ENCODE peak calls at places on chromosomes 12 and 14, in four cellular contexts. Y, F, G and Z are unnamed samples.

GRCh38 chr14:84806627-84807026 is 723.3 kb upstream of the FLRT2 start:
- DNase-seq in G (no peak), Y (no peak), F (no peak), Z (no peak)

GRCh38 chr12:124191024-124191359 is 103.9 kb upstream of the RFLNA start:
- DNase-seq in G (no peak), F (no peak), Y (no peak), Z (no peak)

GRCh38 chr12:119176267-119177055 is 2.3 kb upstream of the HSPB8 start:
- DNase-seq in Y (no peak), G (no peak), F (no peak), Z (no peak)

GRCh38 chr12:101935769-101936741 is 58.7 kb downstream of the DRAM1 start:
- DNase-seq in G (no peak), F (peak; percentile 12), Y (no peak), Z (peak; percentile 52)

GRCh38 chr14:33836203-33836894 is 114.5 kb downstream of the EGLN3 start:
- DNase-seq in Y (peak; percentile 62), G (no peak), F (no peak), Z (no peak)

GRCh38 chr12:2902287-2902880 is 11.7 kb downstream of the TULP3 start:
- DNase-seq in F (no peak), G (no peak), Y (peak; percentile 99), Z (no peak)

GRCh38 chr12:104974626-104975290 is 11.4 kb upstream of the NOPCHAP1 start:
- DNase-seq in F (no peak), G (no peak), Y (no peak), Z (no peak)

GRCh38 chr12:1350934-1351240 is 243.5 kb downstream of the FBXL14 start:
- DNase-seq in F (no peak), G (no peak), Y (no peak), Z (no peak)

GRCh38 chr12:79016181-79016580 is 151.6 kb downstream of the SYT1 start:
- DNase-seq in F (no peak), G (no peak), Y (no peak), Z (no peak)

GRCh38 chr14:24259282-24260025 is 3.5 kb downstream of the TGM1 start:
- DNase-seq in F (no peak), G (no peak), Y (no peak), Z (no peak)

GRCh38 chr14:71119075-71119474 is 211.8 kb downstream of the PCNX1 start:
- DNase-seq in G (no peak), F (no peak), Y (no peak), Z (no peak)

GRCh38 chr12:116534341-116535121 is 24.6 kb upstream of the MAP1LC3B2 start:
- DNase-seq in F (no peak), Y (peak; percentile 73), G (no peak), Z (no peak)

GRCh38 chr14:76007852-76008251 is 22.3 kb downstream of the IFT43 start:
- DNase-seq in F (no peak), Y (no peak), G (no peak), Z (no peak)

GRCh38 chr12:88996389-88996788 is 355.9 kb downstream of the DUSP6 start:
- DNase-seq in Y (no peak), F (no peak), G (no peak), Z (no peak)